ENCODE peak calls at places on chromosome 16, in six cellular contexts. I, M, A, Q, R and N are unnamed samples.
A peak's percentile ranks its signal among the peaks of the same experiment; 100 is the strongest.

GRCh38 chr16:9061358-9061813 is 30.1 kb upstream of the HAPSTR1 start:
- DNase-seq in M (no peak), A (no peak), R (no peak), Q (no peak), I (peak; percentile 74), N (peak; percentile 51)

GRCh38 chr16:10668322-10669045 is 26.2 kb downstream of the TEKT5 start:
- DNase-seq in A (no peak), I (no peak), M (no peak), R (no peak), Q (no peak), N (no peak)

GRCh38 chr16:46618516-46618915 is 2.7 kb downstream of the SHCBP1 start:
- DNase-seq in I (no peak), M (no peak), R (no peak), Q (no peak), A (no peak), N (no peak)

GRCh38 chr16:81445143-81445922 is 725 bp downstream of the CMIP start:
- DNase-seq in I (no peak), M (peak; percentile 72), A (no peak), Q (peak; percentile 73), R (peak; percentile 33), N (no peak)

GRCh38 chr16:55510185-55510805 is 1.4 kb downstream of the LPCAT2 start:
- DNase-seq in R (no peak), Q (no peak), I (no peak), A (no peak), M (no peak), N (no peak)

GRCh38 chr16:64339052-64339770 is 782.7 kb downstream of the CDH11 start:
- DNase-seq in M (no peak), R (no peak), A (peak; percentile 47), Q (no peak), I (peak; percentile 21), N (no peak)

GRCh38 chr16:82700541-82701240 is 73.9 kb downstream of the CDH13 start:
- DNase-seq in R (no peak), A (no peak), M (no peak), I (no peak), Q (no peak), N (no peak)

GRCh38 chr16:4684763-4685162 is 8.6 kb upstream of the NUDT16L1 start:
- DNase-seq in R (no peak), M (peak; percentile 46), Q (no peak), I (no peak), A (no peak), N (no peak)

GRCh38 chr16:49530396-49530795 is 156.8 kb downstream of the C16orf78 start:
- DNase-seq in I (no peak), R (no peak), M (no peak), Q (no peak), A (no peak), N (no peak)

GRCh38 chr16:88552166-88552565 is 18.0 kb upstream of the ZC3H18 start:
- DNase-seq in A (no peak), Q (no peak), M (no peak), R (no peak), I (no peak), N (no peak)

GRCh38 chr16:55359946-55360345 is 35.9 kb downstream of the IRX6 start:
- DNase-seq in I (no peak), Q (no peak), R (no peak), M (no peak), A (no peak), N (no peak)

GRCh38 chr16:19179890-19180490 is 11.9 kb downstream of the SYT17 start:
- DNase-seq in M (peak; percentile 66), R (peak; percentile 66), Q (peak; percentile 83), A (no peak), I (no peak), N (peak; percentile 82)

GRCh38 chr16:56858375-56858774 is 6.6 kb upstream of the SLC12A3 start:
- DNase-seq in R (no peak), I (no peak), M (peak; percentile 44), Q (peak; percentile 60), A (no peak), N (peak; percentile 73)

GRCh38 chr16:54647731-54648221 is 282.9 kb upstream of the IRX5 start:
- DNase-seq in A (no peak), R (no peak), Q (no peak), M (no peak), I (no peak), N (no peak)

GRCh38 chr16:55559233-55559632 is 7.3 kb upstream of the CAPNS2 start:
- DNase-seq in M (no peak), Q (no peak), I (no peak), R (no peak), A (no peak), N (no peak)

GRCh38 chr16:4314532-4315184 is 1.2 kb upstream of the GLIS2 start:
- DNase-seq in R (no peak), A (no peak), Q (no peak), M (no peak), I (no peak), N (no peak)

GRCh38 chr16:75254359-75254837 is 3.0 kb upstream of the BCAR1 start:
- DNase-seq in M (no peak), Q (peak; percentile 62), R (peak; percentile 72), I (no peak), A (no peak), N (no peak)

GRCh38 chr16:53156516-53156915 is 101.7 kb downstream of the CHD9 start:
- DNase-seq in M (no peak), I (no peak), Q (no peak), A (no peak), R (no peak), N (no peak)

GRCh38 chr16:72404299-72404698 is 232.3 kb upstream of the PMFBP1 start:
- DNase-seq in I (no peak), Q (no peak), R (no peak), A (no peak), M (no peak), N (no peak)

GRCh38 chr16:48531011-48531962 is 78.7 kb downstream of the N4BP1 start:
- DNase-seq in R (peak; percentile 46), M (peak; percentile 58), Q (no peak), I (peak; percentile 4), A (peak; percentile 42), N (no peak)

GRCh38 chr16:88610080-88610479 is 28.3 kb upstream of the IL17C start:
- DNase-seq in M (no peak), Q (no peak), A (no peak), I (no peak), R (no peak), N (no peak)

GRCh38 chr16:57621521-57622268 is 6.7 kb upstream of the ADGRG1 start:
- DNase-seq in A (no peak), R (no peak), Q (peak; percentile 46), I (no peak), M (peak; percentile 55), N (peak; percentile 39)

GRCh38 chr16:46673320-46674013 is 15.5 kb downstream of the VPS35 start:
- DNase-seq in R (peak; percentile 25), Q (no peak), A (no peak), M (no peak), I (no peak), N (peak; percentile 66)

GRCh38 chr16:65229191-65229662 is 107.4 kb upstream of the CDH11 start:
- DNase-seq in M (no peak), Q (no peak), I (peak; percentile 3), A (peak; percentile 0), R (no peak), N (no peak)

GRCh38 chr16:87172632-87173031 is 144.6 kb downstream of the C16orf95 start:
- DNase-seq in Q (no peak), A (no peak), R (no peak), I (no peak), M (no peak), N (no peak)

GRCh38 chr16:84048306-84048705 is 5.7 kb upstream of the SLC38A8 start:
- DNase-seq in M (peak; percentile 27), R (no peak), I (no peak), Q (peak; percentile 39), A (no peak), N (no peak)

DNA sequence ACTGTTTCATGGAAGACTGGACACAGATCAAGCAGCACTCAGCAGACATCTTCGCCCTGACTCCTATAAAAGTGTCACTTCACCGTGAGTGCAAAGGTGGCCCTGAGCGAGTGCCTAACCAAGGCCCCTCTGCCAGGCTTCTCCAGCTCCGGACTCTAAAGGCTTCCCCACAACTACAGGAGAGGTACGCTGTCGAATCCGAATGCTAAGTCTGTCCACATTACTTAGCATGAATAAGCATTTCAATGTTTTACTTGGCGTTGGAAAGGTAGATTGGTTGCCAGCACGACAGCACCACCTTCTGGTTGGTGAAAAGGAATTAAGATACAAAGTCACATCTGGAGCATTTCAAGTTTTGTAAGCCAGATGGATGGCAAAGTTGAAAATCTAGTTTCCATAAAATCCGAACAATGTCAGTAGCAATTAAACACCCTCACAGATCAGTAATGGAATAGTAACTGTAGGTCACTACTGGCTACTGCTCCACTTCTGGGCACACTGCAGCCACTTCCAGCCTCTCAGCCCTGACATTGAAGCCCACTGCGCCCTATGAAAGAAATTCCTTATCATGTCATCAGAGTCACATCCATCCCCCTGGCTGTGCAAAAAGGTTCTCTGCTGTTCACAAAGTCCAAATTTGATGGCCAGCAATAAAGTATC is 100.9 kb downstream of the PARN start:
- DNase-seq in R (peak; percentile 71), I (peak; percentile 83), M (no peak), Q (no peak), A (peak; percentile 85), N (peak; percentile 58)
- TF ChIP-seq CTCF in R (peak; percentile 79), I (peak; percentile 77), M (no peak), Q (peak; percentile 67), A (peak; percentile 65), N (peak; percentile 76)

GRCh38 chr16:17053536-17054160 is 417.1 kb downstream of the XYLT1 start:
- DNase-seq in M (no peak), A (no peak), I (no peak), R (no peak), Q (no peak), N (no peak)
- TF ChIP-seq CTCF in M (no peak), A (no peak), I (no peak), R (no peak), Q (no peak), N (no peak)

DNA sequence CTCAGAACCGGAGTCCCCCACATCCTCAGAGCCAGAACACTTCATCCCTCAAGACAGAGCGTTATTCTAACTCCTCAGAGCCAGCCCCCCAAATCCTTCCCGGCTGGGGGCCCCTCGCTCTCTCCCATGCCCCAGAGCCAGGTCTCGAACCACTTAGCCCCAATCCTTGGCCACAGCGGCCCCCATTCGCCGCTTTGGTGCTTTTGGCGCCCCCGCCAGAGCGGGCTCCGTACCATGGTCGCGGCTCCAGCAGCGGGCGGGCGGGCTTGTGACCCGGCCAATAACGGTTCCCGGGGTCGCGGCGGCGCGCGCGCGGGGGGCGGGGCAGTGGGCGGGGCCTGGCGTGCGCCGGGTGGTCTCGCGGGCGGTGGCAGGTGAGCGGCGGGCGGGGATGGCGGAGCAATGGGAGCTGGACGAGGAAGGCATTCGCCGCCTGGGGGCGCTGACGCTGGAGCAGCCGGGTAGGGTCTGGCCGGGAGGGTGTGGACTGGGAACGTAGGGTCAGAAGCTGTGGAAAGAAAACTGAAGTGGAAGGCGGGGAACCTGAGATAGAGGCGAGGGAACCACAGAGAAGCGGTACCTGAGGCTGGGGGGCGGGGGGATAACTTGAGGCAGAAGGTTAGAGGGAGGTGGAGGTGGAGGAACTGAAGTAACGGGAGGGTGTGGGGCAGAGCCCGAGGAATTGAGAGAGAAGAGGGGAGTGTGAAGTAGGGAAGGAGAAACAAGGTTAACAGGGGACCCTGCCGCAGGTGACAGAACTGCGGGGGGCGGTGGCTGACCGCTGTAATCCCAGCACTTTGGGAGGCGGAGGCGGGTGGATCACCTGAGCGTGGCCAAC is at the start of the genes KCTD19 and LRRC36:
- DNase-seq in A (no peak), R (peak; percentile 57), I (no peak), Q (peak; percentile 84), M (peak; percentile 75), N (peak; percentile 49)
- TF ChIP-seq CTCF in A (peak; percentile 36), R (peak; percentile 27), I (peak; percentile 50), Q (peak; percentile 43), M (peak; percentile 26), N (peak; percentile 72)

GRCh38 chr16:27595993-27596392 is 46.0 kb downstream of the KATNIP start:
- DNase-seq in A (no peak), Q (no peak), M (no peak), R (no peak), I (no peak), N (no peak)
- TF ChIP-seq CTCF in A (no peak), Q (no peak), M (no peak), R (no peak), I (no peak), N (no peak)